ENCODE peak calls at places on chromosomes 3 and 15, in five cellular contexts. R, V, I, K and O are unnamed samples.

GRCh38 chr15:101058735-101059134 is 139.6 kb downstream of the LRRK1 start:
- DNase-seq in K (no peak), R (no peak), I (no peak), V (no peak), O (no peak)

GRCh38 chr3:354433-354832 is 157.9 kb downstream of the CHL1 start:
- DNase-seq in K (peak; percentile 19), I (peak; percentile 60), V (no peak), R (peak; percentile 14), O (peak; percentile 35)

GRCh38 chr15:38128389-38128788 is 124.2 kb upstream of the SPRED1 start:
- DNase-seq in I (peak; percentile 30), R (no peak), V (no peak), K (no peak), O (no peak)

GRCh38 chr3:107740992-107741896 is 218.5 kb downstream of the BBX start:
- DNase-seq in K (no peak), I (no peak), V (no peak), R (no peak), O (no peak)

GRCh38 chr3:171372694-171373093 is 87.5 kb downstream of the TNIK start:
- DNase-seq in R (no peak), K (no peak), I (no peak), V (no peak), O (no peak)

GRCh38 chr3:105835606-105836005 is 33.2 kb downstream of the CBLB start:
- DNase-seq in K (no peak), R (no peak), I (no peak), V (no peak), O (no peak)

GRCh38 chr3:184636774-184637316 is 75.0 kb downstream of the MAGEF1 start:
- DNase-seq in K (no peak), V (no peak), I (no peak), R (no peak), O (no peak)

GRCh38 chr3:107206141-107206540 is 171.1 kb upstream of the CCDC54 start:
- DNase-seq in K (peak; percentile 37), I (no peak), V (no peak), R (no peak), O (no peak)

GRCh38 chr15:57625703-57626448 is 34.2 kb downstream of the MYZAP start:
- DNase-seq in K (no peak), I (no peak), R (no peak), V (no peak), O (no peak)

GRCh38 chr15:100311829-100312228 is 29.9 kb downstream of the ADAMTS17 start:
- DNase-seq in I (no peak), K (no peak), V (no peak), R (no peak), O (no peak)

GRCh38 chr3:31714512-31714894 is 181.8 kb downstream of the STT3B start:
- DNase-seq in K (no peak), I (no peak), R (no peak), V (no peak), O (no peak)

GRCh38 chr3:26104856-26105255 is 315.0 kb downstream of the OXSM start:
- DNase-seq in V (no peak), R (no peak), K (no peak), I (no peak), O (no peak)

GRCh38 chr15:95175914-95176658 is 944.7 kb downstream of the MCTP2 start:
- DNase-seq in V (no peak), K (no peak), R (no peak), I (no peak), O (no peak)

GRCh38 chr15:67149859-67150824 is 84.7 kb downstream of the SMAD3 start:
- DNase-seq in I (peak; percentile 34), R (peak; percentile 89), V (no peak), K (peak; percentile 96), O (peak; percentile 76)

GRCh38 chr3:39134305-39134704 is 19.1 kb downstream of the CSRNP1 start:
- DNase-seq in K (no peak), V (no peak), I (no peak), R (no peak), O (peak; percentile 0)

GRCh38 chr15:22884344-22884743 is 45.9 kb downstream of the NIPA2 start:
- DNase-seq in I (peak; percentile 46), V (no peak), K (no peak), R (no peak), O (no peak)

GRCh38 chr3:162165346-162165745 is 668.7 kb downstream of the OTOL1 start:
- DNase-seq in K (no peak), R (no peak), I (no peak), V (no peak), O (no peak)

GRCh38 chr3:162171970-162172369 is 675.4 kb downstream of the OTOL1 start:
- DNase-seq in K (no peak), I (no peak), V (no peak), R (no peak), O (no peak)

GRCh38 chr3:162166543-162166942 is 669.9 kb downstream of the OTOL1 start:
- DNase-seq in V (no peak), I (no peak), R (no peak), K (no peak), O (no peak)

GRCh38 chr3:162170581-162170980 is 674.0 kb downstream of the OTOL1 start:
- DNase-seq in V (no peak), I (no peak), K (no peak), R (no peak), O (no peak)

DNA sequence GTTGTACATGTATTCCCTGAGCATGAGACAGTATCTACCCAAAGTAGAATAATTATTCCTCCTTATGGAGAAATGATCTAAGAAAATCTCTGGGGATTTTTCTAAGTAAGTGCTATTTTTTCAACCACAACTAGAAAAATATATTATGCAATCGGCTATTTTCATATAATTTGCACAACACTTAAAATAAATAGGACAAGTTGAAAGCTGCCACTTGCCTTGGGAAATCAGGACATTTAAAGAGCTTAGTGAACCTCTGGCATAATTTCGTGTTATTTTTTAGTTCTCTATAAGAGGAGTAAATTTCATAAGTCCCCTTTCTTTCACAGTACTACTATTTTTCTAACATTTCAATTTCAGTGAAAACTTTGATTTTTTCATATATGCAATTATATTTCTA is 672.1 kb downstream of the OTOL1 start:
- DNase-seq in K (no peak), V (no peak), I (no peak), R (no peak), O (no peak)
- H3K36me3 ChIP-seq in K (no peaks in the 10 kb centered on the region), V (no peaks in the 10 kb centered on the region), I (no peaks in the 10 kb centered on the region), R (no peaks in the 10 kb centered on the region), O (no peaks in the 10 kb centered on the region)

GRCh38 chr3:150408232-150409124 is at the start of gene TSC22D2:
- DNase-seq in R (peak; percentile 94), I (peak; percentile 89), V (peak; percentile 80), K (peak; percentile 79), O (peak; percentile 97)
- TF ChIP-seq CTCF in R (no peak), I (no peak), V (no peak), K (no peak), O (peak; percentile 38)

DNA sequence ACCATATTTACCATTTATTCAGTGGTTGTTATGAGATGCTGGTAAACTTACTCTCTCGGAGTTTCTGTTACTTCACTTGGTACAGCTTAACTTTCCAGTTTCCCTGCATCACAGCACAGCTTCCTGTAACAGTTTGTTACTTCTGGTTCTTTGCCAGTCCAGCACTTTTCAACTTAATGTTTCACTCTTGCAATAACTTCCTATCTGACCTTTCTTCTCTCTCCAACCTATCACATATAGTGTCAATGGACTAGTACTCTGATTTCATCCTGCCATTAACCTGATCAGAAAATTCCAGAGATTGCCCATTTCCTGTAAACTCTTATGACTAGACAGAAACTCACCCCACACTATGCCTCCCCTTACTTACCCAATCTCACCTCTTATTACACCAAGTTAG is 3.9 kb upstream of the ATP11B start:
- DNase-seq in R (no peak), I (no peak), V (no peak), K (no peak), O (no peak)
- TF ChIP-seq POLR2A in R (no peak), I (no peak), V (no peak), K (no peak), O (no peak)

DNA sequence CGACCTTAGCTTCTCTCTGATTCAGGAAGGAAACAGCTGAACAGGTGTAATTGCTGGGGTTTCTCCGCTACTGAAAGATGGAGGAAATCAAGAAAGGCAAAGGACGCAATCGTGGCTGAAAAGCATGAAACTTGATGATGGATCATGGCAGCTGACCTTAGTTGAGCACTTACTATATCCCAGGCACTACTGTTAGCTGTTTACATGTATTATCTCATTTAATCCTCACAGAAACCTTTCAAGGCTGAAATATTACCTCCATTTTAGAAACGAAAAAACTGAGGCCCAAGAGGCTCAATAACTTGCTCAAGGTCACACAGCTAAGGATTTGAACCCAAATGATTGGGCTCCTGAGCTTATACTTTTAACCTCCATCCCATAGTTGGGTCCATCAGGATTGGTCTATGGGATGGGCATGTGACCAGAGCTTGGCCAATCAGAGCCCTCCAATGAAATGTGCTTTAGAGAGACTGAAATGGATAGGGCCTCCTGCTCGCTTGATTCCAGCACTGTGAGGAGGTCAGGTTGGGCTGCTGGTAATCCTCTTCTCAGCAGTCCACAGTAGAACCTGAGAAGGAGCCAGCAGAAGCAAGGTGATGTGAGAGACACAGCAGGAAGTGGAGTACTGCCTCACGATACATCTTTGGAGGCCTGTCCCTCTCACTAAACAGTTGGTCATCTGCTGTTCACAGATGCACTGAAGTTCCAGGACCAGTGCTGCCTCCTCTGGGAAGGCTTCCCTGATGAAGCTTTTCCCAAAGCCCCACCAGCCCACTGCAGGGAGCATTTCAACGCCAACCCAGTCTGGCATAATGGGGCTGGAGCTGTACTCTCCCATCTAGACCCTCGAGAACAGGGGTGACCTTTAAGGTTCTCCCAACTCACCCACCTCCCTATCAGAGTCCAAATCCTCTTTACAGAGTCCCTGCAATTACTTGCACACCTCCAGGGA is 10.4 kb downstream of the CLN6 start:
- DNase-seq in K (no peak), I (no peak), V (peak; percentile 1), R (no peak), O (no peak)
- H3K36me3 ChIP-seq in K (peaks cover 19% of the 10 kb centered on the region), I (no peaks in the 10 kb centered on the region), V (peaks cover 33% of the 10 kb centered on the region), R (no peaks in the 10 kb centered on the region), O (no peaks in the 10 kb centered on the region)

DNA sequence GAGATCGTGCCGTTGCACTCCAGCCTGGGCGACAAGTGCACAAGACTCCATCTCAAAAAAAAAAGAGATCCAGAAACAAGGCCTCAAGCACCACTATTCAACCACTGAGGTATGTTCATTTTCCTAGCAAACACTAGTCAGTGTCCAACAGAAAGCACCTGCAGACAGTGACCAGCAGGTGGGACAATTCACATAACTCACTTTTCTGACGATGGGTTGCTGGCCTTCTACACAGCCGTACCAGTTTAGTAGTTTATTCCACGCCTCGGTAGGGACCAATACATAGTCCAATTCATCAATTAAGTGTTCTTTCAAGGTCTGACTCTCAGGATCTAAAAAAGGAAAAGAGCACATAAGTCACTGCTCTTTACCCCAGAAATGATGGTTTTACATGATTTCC is 12.4 kb downstream of the USP4 start:
- DNase-seq in K (no peak), V (no peak), R (no peak), I (no peak), O (no peak)
- TF ChIP-seq CTCF in K (no peak), V (no peak), R (peak; percentile 6), I (no peak), O (no peak)